ENCODE peak calls at places on chromosomes 6 and 20, in four cellular contexts. D is hepatocyte, R is HCT116, J is MM.1S. O is an unnamed sample.

GRCh38 chr6:73455865-73456629 is 4.0 kb upstream of the CGAS start:
- DNase-seq in D (no peak), R (no peak), J (no peak), O (no peak)

GRCh38 chr6:2111162-2111677 is 134.2 kb downstream of the GMDS start:
- DNase-seq in D (no peak), R (peak), J (no peak), O (no peak)

GRCh38 chr6:99183066-99183465 is 166.4 kb downstream of the FAXC start:
- DNase-seq in D (no peak), R (no peak), J (no peak), O (no peak)

GRCh38 chr6:100165442-100165841 is 171.4 kb upstream of the MCHR2 start:
- DNase-seq in D (no peak), R (no peak), J (no peak), O (no peak)

GRCh38 chr20:51473771-51474170 is 68.7 kb downstream of the NFATC2 start:
- DNase-seq in D (no peak), R (no peak), J (no peak), O (no peak)

GRCh38 chr20:56368351-56369134 is 9.8 kb downstream of the FAM210B start:
- DNase-seq in D (no peak), R (no peak), J (no peak), O (no peak)

GRCh38 chr6:37691904-37692806 is 5.5 kb downstream of the MDGA1 start:
- DNase-seq in D (peak), R (peak), J (peak), O (peak)

GRCh38 chr6:56547687-56548086 is 95.0 kb downstream of the DST start:
- DNase-seq in D (no peak), R (no peak), J (no peak), O (no peak)

GRCh38 chr6:31692353-31692752 is 10.8 kb downstream of the ABHD16A start:
- DNase-seq in D (no peak), R (no peak), J (no peak), O (no peak)

GRCh38 chr6:11615214-11615602 is 77.7 kb downstream of the TMEM170B start:
- DNase-seq in D (no peak), R (no peak), J (no peak), O (no peak)

GRCh38 chr6:117906905-117907599 is at the start of gene SLC35F1:
- DNase-seq in D (peak), R (no peak), J (peak), O (peak)

GRCh38 chr6:16742116-16742515 is 19.1 kb downstream of the ATXN1 start:
- DNase-seq in D (no peak), R (no peak), J (no peak), O (no peak)

DNA sequence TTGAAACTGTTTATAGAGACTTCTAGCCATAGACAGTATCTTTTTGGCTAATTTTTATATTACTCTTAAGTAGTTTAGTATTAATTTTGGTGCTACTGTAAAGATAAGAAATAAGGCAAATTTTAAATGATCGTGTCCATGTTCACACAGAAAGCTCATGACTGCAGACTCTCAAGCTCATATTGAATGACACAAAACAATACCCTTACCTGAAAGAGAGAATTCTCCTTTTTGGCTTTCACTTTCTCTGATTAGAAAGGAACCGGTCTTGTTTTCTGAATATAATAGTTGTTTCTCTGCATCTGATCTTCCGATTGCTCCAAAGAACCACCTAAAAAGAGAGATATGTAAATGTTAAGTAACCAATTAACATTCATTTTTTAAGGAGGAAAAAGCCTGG is 57.0 kb downstream of the FRK start:
- DNase-seq in D (no peak), R (no peak), J (no peak), O (no peak)
- TF ChIP-seq EZH2phosphoT487 in D (no peak), R (no peak), J (no peak), O (no peak)

GRCh38 chr20:45308078-45308778 is at the start of gene MATN4:
- DNase-seq in D (no peak), R (no peak), J (no peak), O (no peak)
- TF ChIP-seq EZH2 in D (no peak), R (no peak), J (no peak), O (no peak)

GRCh38 chr20:4601630-4602296 is 119.9 kb upstream of the PRND start:
- DNase-seq in D (no peak), R (peak), J (no peak), O (no peak)
- H3K27ac ChIP-seq in D (no peak), R (peak), J (no peak), O (no peak)

DNA sequence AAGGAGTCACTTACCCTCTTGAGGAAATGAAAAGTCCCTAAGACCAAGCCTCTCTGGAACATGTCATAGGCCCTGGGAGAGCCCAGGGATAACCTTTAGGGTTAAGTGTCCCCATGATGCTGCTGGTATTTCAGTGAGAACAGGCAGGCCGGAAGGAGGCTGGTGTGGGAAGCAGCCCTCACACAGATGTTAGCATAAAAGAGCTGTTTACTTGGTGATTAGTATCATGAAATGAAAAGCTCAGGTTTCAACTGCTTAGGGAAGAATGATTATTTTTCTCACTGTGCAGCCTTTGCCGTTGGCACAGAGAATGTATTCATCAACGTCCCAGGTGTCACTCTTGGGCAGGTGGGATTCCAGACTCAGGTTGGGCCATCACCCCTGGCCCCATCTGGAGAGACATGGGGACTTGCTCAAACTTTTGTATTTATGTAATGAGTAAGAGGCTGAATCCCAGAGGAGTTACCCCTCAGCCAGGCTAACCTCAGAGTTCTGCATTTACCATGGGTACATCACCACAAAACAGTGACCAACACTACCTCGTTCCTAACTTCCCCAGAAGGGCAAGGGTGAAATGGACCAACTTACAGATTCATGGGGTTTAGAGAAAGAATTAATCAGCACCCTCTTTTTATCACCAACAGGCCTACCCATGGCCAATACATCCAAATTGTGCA is 260.1 kb upstream of the MARCKS start:
- DNase-seq in D (no peak), R (no peak), J (no peak), O (no peak)
- TF ChIP-seq EZH2phosphoT487 in D (no peak), R (no peak), J (no peak), O (no peak)

DNA sequence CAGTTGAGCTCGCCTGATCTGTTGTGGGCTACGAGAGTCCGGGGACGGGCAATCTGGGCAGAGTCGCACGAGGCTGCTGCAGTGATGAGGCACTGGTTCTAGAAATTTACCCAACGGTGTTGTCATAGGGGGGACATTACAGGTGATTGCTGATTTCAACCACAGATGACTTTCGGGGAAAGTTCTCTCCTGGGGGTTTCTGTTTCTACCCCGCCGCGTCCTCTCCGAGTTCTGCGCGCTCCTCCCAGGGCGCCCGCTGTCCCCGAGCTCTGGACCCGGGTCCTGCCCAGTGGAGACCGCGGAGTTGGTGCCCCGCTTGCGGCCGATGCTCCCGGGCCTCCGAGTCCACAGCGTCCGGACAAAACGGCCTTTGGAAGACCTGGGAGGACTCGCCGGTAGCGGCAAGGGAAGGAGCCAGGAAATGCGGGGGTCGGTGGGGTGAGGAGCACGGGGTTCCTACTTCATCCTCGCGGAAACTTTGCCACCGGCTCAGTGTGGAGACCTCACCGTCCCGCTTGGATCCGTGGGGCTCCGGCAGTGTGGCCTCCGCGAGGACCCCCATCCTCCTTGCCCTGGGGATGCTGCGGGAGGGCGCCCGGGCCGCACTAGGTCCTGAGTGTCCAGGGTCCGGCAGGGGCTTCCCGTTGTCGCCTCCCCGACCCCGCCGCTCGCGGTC is 12.3 kb upstream of the RAET1L start:
- DNase-seq in D (no peak), R (no peak), J (no peak), O (peak)
- TF ChIP-seq EZH2 in D (peak), R (no peak), J (no peak), O (peak)

GRCh38 chr6:158854214-158855101 is 35.3 kb upstream of the EZR start:
- DNase-seq in D (peak), R (no peak), J (no peak), O (no peak)
- H3K27ac ChIP-seq in D (peak), R (peak), J (no peak), O (no peak)